ENCODE peak calls at places on chromosomes 4 and X, in five cellular contexts. Y is erythroblast, M is stromal cell of bone marrow, H is NCI-H1092, T is T1000. A is an unnamed sample.

GRCh38 chr4:13872145-13872544 is 244.6 kb upstream of the BOD1L1 start:
- DNase-seq in H (no peak), T (no peak), M (no peak), Y (no peak), A (no peak)

GRCh38 chr4:100593933-100594332 is 76.1 kb upstream of the EMCN start:
- DNase-seq in M (no peak), H (no peak), T (no peak), Y (no peak), A (no peak)

GRCh38 chr4:2849267-2850140 is 5.9 kb downstream of the ADD1 start:
- DNase-seq in H (no peak), T (no peak), Y (peak), M (no peak), A (no peak)

GRCh38 chr4:56681158-56681848 is at the start of gene HOPX:
- DNase-seq in M (no peak), H (no peak), Y (no peak), T (no peak), A (no peak)

GRCh38 chrX:9724711-9725110 is 40.9 kb downstream of the GPR143 start:
- DNase-seq in M (no peak), T (no peak), Y (no peak), H (no peak), A (no peak)

GRCh38 chr4:126144838-126145237 is 830.1 kb downstream of the FAT4 start:
- DNase-seq in M (no peak), T (no peak), Y (no peak), H (no peak), A (no peak)

GRCh38 chr4:54872246-54872645 is 214.5 kb downstream of the KIT start:
- DNase-seq in T (peak), H (no peak), M (peak), Y (no peak), A (no peak)

GRCh38 chr4:101597204-101597603 is 193.3 kb upstream of the BANK1 start:
- DNase-seq in M (no peak), Y (peak), T (no peak), H (no peak), A (no peak)

GRCh38 chrX:110944323-110944761 is 148.7 kb upstream of the CHRDL1 start:
- DNase-seq in M (no peak), Y (no peak), T (no peak), H (peak), A (no peak)

GRCh38 chr4:141416219-141416618 is 195.5 kb downstream of the ZNF330 start:
- DNase-seq in Y (no peak), M (no peak), T (no peak), H (no peak), A (no peak)

GRCh38 chrX:106481341-106481740 is 130.4 kb upstream of the RADX start:
- DNase-seq in T (peak), Y (peak), H (peak), M (peak), A (no peak)

GRCh38 chr4:6855692-6856297 is 53.8 kb upstream of the TBC1D14 start:
- DNase-seq in H (no peak), M (no peak), Y (peak), T (no peak), A (no peak)

GRCh38 chr4:137755033-137755471 is 222.8 kb upstream of the PCDH18 start:
- DNase-seq in H (no peak), M (no peak), T (no peak), Y (no peak), A (no peak)

GRCh38 chr4:186541801-186542200 is 13.6 kb downstream of the MTNR1A start:
- DNase-seq in T (no peak), H (no peak), Y (no peak), M (no peak), A (no peak)

GRCh38 chr4:110119880-110120279 is 78.5 kb downstream of the ELOVL6 start:
- DNase-seq in Y (no peak), H (no peak), T (no peak), M (peak), A (no peak)

GRCh38 chr4:124105212-124105611 is 607.3 kb downstream of the ANKRD50 start:
- DNase-seq in T (no peak), M (peak), Y (no peak), H (no peak), A (no peak)

GRCh38 chrX:53379747-53380146 is 42.7 kb downstream of the SMC1A start:
- DNase-seq in M (no peak), T (no peak), Y (no peak), H (no peak), A (no peak)

GRCh38 chr4:54585321-54586000 is 72.3 kb upstream of the KIT start:
- DNase-seq in H (no peak), Y (peak), T (no peak), M (peak), A (no peak)

GRCh38 chr4:166091914-166092510 is 219.0 kb downstream of the TLL1 start:
- DNase-seq in T (no peak), H (peak), M (peak), Y (peak), A (no peak)

GRCh38 chr4:84451546-84451945 is 47.5 kb downstream of the NKX6-1 start:
- DNase-seq in M (no peak), H (no peak), Y (no peak), T (no peak), A (no peak)

GRCh38 chrX:150546711-150547153 is 21.7 kb upstream of the MTM1 start:
- DNase-seq in H (no peak), T (no peak), M (no peak), Y (no peak), A (no peak)

GRCh38 chr4:14856076-14856926 is 146.0 kb upstream of the CPEB2 start:
- DNase-seq in Y (peak), T (peak), H (no peak), M (peak), A (no peak)

GRCh38 chr4:184251680-184252000 is 34.0 kb upstream of the ENPP6 start:
- DNase-seq in M (no peak), H (no peak), T (no peak), Y (no peak), A (no peak)

GRCh38 chrX:112799425-112799824 is 41.2 kb downstream of the AMOT start:
- DNase-seq in H (no peak), T (no peak), Y (no peak), M (no peak), A (no peak)

GRCh38 chrX:155967653-155968052 is 29.8 kb upstream of the IL9R start:
- DNase-seq in T (no peak), Y (no peak), M (no peak), H (no peak), A (no peak)

GRCh38 chr4:185541251-185541671 is 6.0 kb upstream of the PDLIM3 start:
- DNase-seq in H (no peak), T (no peak), M (no peak), Y (no peak), A (no peak)

GRCh38 chr4:146957252-146957651 is 11.6 kb upstream of the TTC29 start:
- DNase-seq in Y (no peak), H (no peak), M (peak), T (peak), A (no peak)

GRCh38 chr4:663046-663437 is 11.0 kb downstream of the ATP5ME start:
- DNase-seq in M (no peak), Y (no peak), T (no peak), H (no peak), A (no peak)

GRCh38 chr4:74376888-74377483 is 12.0 kb downstream of the EREG start:
- DNase-seq in Y (peak), M (peak), H (no peak), T (no peak), A (no peak)

GRCh38 chr4:288891-289290 is 16.4 kb downstream of the ZNF732 start:
- DNase-seq in Y (no peak), M (no peak), H (no peak), T (no peak), A (no peak)

GRCh38 chr4:145278341-145279121 is 98.1 kb upstream of the OTUD4 start:
- DNase-seq in Y (peak), T (no peak), M (no peak), H (no peak), A (no peak)

GRCh38 chr4:7651461-7651921 is 216.8 kb upstream of the PSAPL1 start:
- DNase-seq in H (no peak), M (no peak), T (no peak), Y (no peak), A (peak)

GRCh38 chr4:147515220-147515936 is 34.5 kb downstream of the EDNRA start:
- DNase-seq in H (no peak), T (no peak), M (no peak), Y (no peak), A (no peak)